ENCODE peak calls at places on chromosomes 6 and 20, in four cellular contexts. X, P, U and Z are unnamed samples.

GRCh38 chr6:19983374-19983773 is 146.2 kb downstream of the ID4 start:
- DNase-seq in X (no peak), P (no peak), U (no peak), Z (no peak)

GRCh38 chr6:40796280-40797223 is 209.4 kb upstream of the LRFN2 start:
- DNase-seq in X (no peak), P (peak), U (no peak), Z (no peak)

GRCh38 chr20:32538526-32538918 is 46.6 kb downstream of the NOL4L start:
- DNase-seq in X (no peak), P (peak), U (peak), Z (no peak)

GRCh38 chr6:80263603-80264002 is 157.1 kb downstream of the BCKDHB start:
- DNase-seq in X (no peak), P (no peak), U (no peak), Z (no peak)

GRCh38 chr6:45610374-45610773 is 232.6 kb upstream of the SUPT3H start:
- DNase-seq in X (no peak), P (no peak), U (no peak), Z (no peak)

GRCh38 chr20:35277127-35277526 is 795 bp downstream of the MMP24OS start:
- DNase-seq in X (no peak), P (no peak), U (no peak), Z (no peak)

GRCh38 chr6:127180421-127180820 is 62.0 kb downstream of the RSPO3 start:
- DNase-seq in X (no peak), P (no peak), U (no peak), Z (no peak)

GRCh38 chr6:160667854-160668481 is 3.9 kb upstream of the LPA start:
- DNase-seq in X (peak), P (peak), U (peak), Z (peak)

GRCh38 chr6:15654250-15654649 is 8.6 kb downstream of the DTNBP1 start:
- DNase-seq in X (no peak), P (no peak), U (no peak), Z (no peak)

GRCh38 chr6:22026160-22026678 is 270.6 kb downstream of the PRL start:
- DNase-seq in X (no peak), P (no peak), U (no peak), Z (no peak)

GRCh38 chr6:149433405-149433804 is 33.3 kb downstream of the SUMO4 start:
- DNase-seq in X (no peak), P (no peak), U (no peak), Z (no peak)

GRCh38 chr6:145669627-145670034 is 65.7 kb downstream of the EPM2A start:
- DNase-seq in X (no peak), P (peak), U (no peak), Z (no peak)

GRCh38 chr20:58822175-58822574 is 28.5 kb downstream of the GNAS-AS1 start:
- DNase-seq in X (no peak), P (no peak), U (peak), Z (no peak)

GRCh38 chr6:54747955-54748354 is 98.6 kb upstream of the FAM83B start:
- DNase-seq in X (no peak), P (no peak), U (no peak), Z (no peak)

GRCh38 chr20:25273046-25273445 is 25.2 kb downstream of the PYGB start:
- DNase-seq in X (no peak), P (no peak), U (no peak), Z (no peak)

GRCh38 chr6:37473364-37474095 is 26.2 kb downstream of the CCDC167 start:
- DNase-seq in X (no peak), P (peak), U (no peak), Z (no peak)

GRCh38 chr20:56875052-56875663 is 246.1 kb downstream of the TFAP2C start:
- DNase-seq in X (no peak), P (peak), U (no peak), Z (no peak)

GRCh38 chr6:17928514-17929430 is 58.7 kb downstream of the KIF13A start:
- DNase-seq in X (no peak), P (peak), U (no peak), Z (no peak)

GRCh38 chr6:168347615-168348014 is 28.0 kb upstream of the DACT2 start:
- DNase-seq in X (no peak), P (no peak), U (no peak), Z (no peak)

GRCh38 chr20:31824125-31824485 is 4.9 kb downstream of the MYLK2 start:
- DNase-seq in X (no peak), P (no peak), U (no peak), Z (no peak)

GRCh38 chr6:29924731-29925130 is 17.6 kb upstream of the HLA-A start:
- DNase-seq in X (no peak), P (no peak), U (no peak), Z (no peak)

GRCh38 chr20:62623488-62624324 is 18.6 kb upstream of the SLCO4A1 start:
- DNase-seq in X (peak), P (peak), U (peak), Z (peak)

GRCh38 chr6:130694617-130695016 is 132.6 kb upstream of the SMLR1 start:
- DNase-seq in X (no peak), P (no peak), U (no peak), Z (no peak)

GRCh38 chr6:39812853-39813533 is 20.8 kb downstream of the DAAM2 start:
- DNase-seq in X (peak), P (peak), U (no peak), Z (no peak)

GRCh38 chr20:13061381-13061780 is 52.6 kb downstream of the SPTLC3 start:
- DNase-seq in X (no peak), P (no peak), U (no peak), Z (no peak)

GRCh38 chr20:50635676-50636600 is 55.4 kb downstream of the RIPOR3 start:
- DNase-seq in X (peak), P (peak), U (peak), Z (peak)

DNA sequence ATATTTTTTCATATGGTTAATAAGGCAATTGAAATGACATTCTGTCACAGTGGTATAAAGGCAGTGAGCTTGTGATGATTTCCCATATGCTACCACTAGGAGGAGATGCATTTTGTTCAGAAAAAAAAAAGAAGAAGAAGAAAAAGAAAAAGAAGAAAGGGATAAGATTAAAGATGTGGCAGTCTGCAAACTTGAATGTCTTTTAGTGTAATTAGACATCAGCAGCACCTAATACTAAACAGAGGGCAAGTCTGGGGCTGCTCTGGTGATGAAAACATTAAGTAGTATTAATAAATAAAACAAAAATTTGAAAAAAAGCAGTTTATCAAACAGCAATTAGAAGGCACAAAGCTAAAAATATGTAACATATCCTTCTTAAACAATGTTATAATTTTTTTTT is 95.4 kb upstream of the DEFB112 start:
- DNase-seq in X (no peak), P (peak), U (peak), Z (no peak)
- TF ChIP-seq CTCF in X (no peak), P (peak), U (peak), Z (peak)

GRCh38 chr6:25312703-25313102 is 33.5 kb downstream of the CARMIL1 start:
- DNase-seq in X (no peak), P (peak), U (no peak), Z (no peak)
- TF ChIP-seq CTCF in X (no peak), P (no peak), U (peak), Z (no peak)

GRCh38 chr6:1015819-1016218 is 296.1 kb upstream of the FOXQ1 start:
- DNase-seq in X (no peak), P (peak), U (peak), Z (no peak)
- TF ChIP-seq CTCF in X (no peak), P (peak), U (no peak), Z (no peak)

GRCh38 chr6:137133136-137133535 is 40.3 kb downstream of the IL22RA2 start:
- DNase-seq in X (no peak), P (no peak), U (no peak), Z (no peak)

GRCh38 chr6:137134483-137134882 is 39.0 kb downstream of the IL22RA2 start:
- DNase-seq in X (no peak), P (no peak), U (no peak), Z (no peak)

DNA sequence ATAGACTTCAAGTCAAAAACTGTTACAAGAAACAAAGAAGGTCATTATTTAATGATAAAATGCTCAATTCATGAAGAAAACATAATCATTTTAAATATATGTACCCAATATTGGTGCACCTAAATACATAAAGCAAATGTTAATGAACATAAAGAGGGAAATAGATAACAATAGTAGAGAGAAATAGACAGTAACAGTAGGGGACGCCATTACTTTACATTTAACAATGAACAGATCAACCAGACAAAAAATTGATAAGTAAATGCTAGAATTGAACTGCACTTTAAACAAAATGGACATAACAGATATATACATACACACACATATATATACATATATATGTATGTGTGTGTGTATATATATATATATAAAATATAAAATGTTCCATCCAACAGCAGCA is 37.4 kb downstream of the IL22RA2 start:
- DNase-seq in X (no peak), P (peak), U (no peak), Z (no peak)
- TF ChIP-seq CTCF in X (no peak), P (peak), U (peak), Z (no peak)

DNA sequence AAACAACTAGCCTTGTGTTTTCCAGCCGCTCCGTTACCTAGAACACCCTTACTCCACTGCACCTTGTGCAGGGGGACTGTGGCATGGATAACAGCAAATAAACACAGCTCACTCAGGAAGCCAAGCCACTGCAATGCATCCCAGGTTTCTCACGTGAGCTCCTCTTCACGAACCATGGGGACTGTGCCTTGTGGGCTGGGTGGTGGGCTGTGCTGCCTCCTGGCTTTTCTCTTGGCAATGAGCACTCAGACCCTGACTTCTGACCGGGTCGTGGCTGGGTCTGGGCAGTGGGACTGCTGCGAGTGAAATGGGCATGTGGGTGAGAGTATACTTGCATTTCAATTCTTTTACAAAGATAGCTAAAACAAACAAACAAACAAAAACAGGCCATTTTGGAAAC is 120.1 kb downstream of the ARMC2 start:
- DNase-seq in X (no peak), P (no peak), U (no peak), Z (no peak)
- TF ChIP-seq CTCF in X (no peak), P (no peak), U (no peak), Z (no peak)

GRCh38 chr6:121222656-121223055 is 111.6 kb downstream of the TBC1D32 start:
- DNase-seq in X (no peak), P (peak), U (no peak), Z (no peak)
- TF ChIP-seq CTCF in X (no peak), P (peak), U (peak), Z (peak)

DNA sequence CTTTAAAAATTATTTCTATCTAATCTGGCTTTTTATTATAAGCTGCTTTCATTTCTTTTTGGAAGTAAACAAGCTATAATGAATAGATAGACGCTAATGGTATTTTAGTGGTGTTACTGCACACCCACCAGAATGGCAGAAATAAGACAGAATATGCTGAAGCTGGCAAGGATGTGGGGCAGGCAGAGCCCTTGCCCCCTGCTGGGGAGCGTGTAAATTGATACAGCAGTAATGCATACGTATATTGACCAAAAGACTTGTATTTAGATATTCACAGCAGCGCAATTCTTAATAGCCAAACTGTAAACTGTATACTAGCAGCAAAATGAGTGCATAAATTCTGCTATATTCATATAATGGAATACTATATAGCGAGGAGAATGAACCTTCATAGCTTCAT is 35.3 kb downstream of the TMEM181 start:
- DNase-seq in X (peak), P (no peak), U (no peak), Z (no peak)
- TF ChIP-seq CTCF in X (peak), P (peak), U (peak), Z (peak)

GRCh38 chr6:116402108-116402507 is 31.4 kb downstream of the DSE start:
- DNase-seq in X (no peak), P (no peak), U (no peak), Z (no peak)
- TF ChIP-seq CTCF in X (no peak), P (peak), U (no peak), Z (no peak)

GRCh38 chr6:14283600-14284235 is 166.1 kb downstream of the CD83 start:
- DNase-seq in X (no peak), P (no peak), U (peak), Z (no peak)
- TF ChIP-seq CTCF in X (no peak), P (peak), U (peak), Z (peak)